ENCODE peak calls at places on chromosomes 7 and 10, in nine cellular contexts. H is neural progenitor cell; X is esophagus muscularis mucosa; A is prostate gland; K is AG04450; E is heart right ventricle; J is CD4-positive, alpha-beta T cell; P is fibroblast of lung; S is stomach. U is an unnamed sample. For H3K9me3, the result is how much of the 10 kb centered on the place peaks cover.

GRCh38 chr7:135842446-135843175 is 94.0 kb upstream of the FAM180A start:
- DNase-seq in H (no peak), X (no peak), A (no peak), K (no peak), E (no peak), J (no peak), P (peak), S (no peak), U (no peak)

GRCh38 chr7:134051020-134051419 is 76.1 kb upstream of the LRGUK start:
- DNase-seq in H (no peak), X (no peak), A (no peak), K (no peak), E (no peak), J (no peak), P (no peak), S (no peak), U (no peak)

GRCh38 chr7:143284591-143285453 is at the start of gene TMEM139:
- DNase-seq in H (peak), X (no peak), A (no peak), K (no peak), E (no peak), J (no peak), P (no peak), S (peak), U (no peak)

GRCh38 chr7:122006687-122007086 is 133.7 kb downstream of the PTPRZ1 start:
- DNase-seq in H (peak), X (no peak), A (no peak), K (no peak), E (no peak), J (no peak), P (no peak), S (no peak), U (no peak)

GRCh38 chr10:118595598-118596425 is at the start of gene PRLHR:
- DNase-seq in H (peak), X (no peak), A (no peak), K (no peak), E (no peak), J (no peak), P (peak), S (no peak), U (no peak)

GRCh38 chr10:63145782-63146181 is 12.7 kb downstream of the NRBF2 start:
- DNase-seq in H (no peak), X (no peak), A (no peak), K (no peak), E (no peak), J (no peak), P (peak), S (no peak), U (no peak)

GRCh38 chr10:125107166-125107949 is 53.0 kb downstream of the CTBP2 start:
- DNase-seq in H (no peak), X (no peak), A (no peak), K (no peak), E (no peak), J (no peak), P (no peak), S (peak), U (no peak)

GRCh38 chr7:66206116-66206908 is 1.2 kb downstream of the TPST1 start:
- DNase-seq in H (no peak), X (no peak), A (no peak), K (no peak), E (no peak), J (no peak), P (peak), S (no peak), U (no peak)

GRCh38 chr7:167087-167855 is 25.1 kb upstream of the FAM20C start:
- DNase-seq in H (no peak), X (no peak), A (no peak), K (no peak), E (no peak), J (no peak), P (no peak), S (no peak), U (no peak)

GRCh38 chr10:36182059-36182654 is 540.1 kb upstream of the FZD8 start:
- DNase-seq in H (no peak), X (no peak), A (no peak), K (no peak), E (no peak), J (no peak), P (peak), S (no peak), U (no peak)

GRCh38 chr7:100874577-100875355 is at the start of gene SRRT:
- DNase-seq in H (peak), X (peak), A (peak), K (peak), E (peak), J (peak), P (peak), S (peak), U (peak)

GRCh38 chr10:128456271-128456670 is 330.0 kb upstream of the MKI67 start:
- DNase-seq in H (no peak), X (no peak), A (no peak), K (no peak), E (no peak), J (no peak), P (no peak), S (no peak), U (no peak)

GRCh38 chr10:96693431-96693830 is 26.9 kb downstream of the PIK3AP1 start:
- DNase-seq in H (no peak), X (no peak), A (no peak), K (no peak), E (no peak), J (no peak), P (no peak), S (no peak), U (no peak)

GRCh38 chr7:159105845-159106614 is 38.6 kb downstream of the VIPR2 start:
- DNase-seq in H (peak), X (no peak), A (no peak), K (no peak), E (no peak), J (no peak), P (no peak), S (no peak), U (no peak)

GRCh38 chr7:26626156-26626555 is 238.2 kb downstream of the SKAP2 start:
- DNase-seq in H (no peak), X (no peak), A (no peak), K (no peak), E (no peak), J (no peak), P (no peak), S (no peak), U (no peak)

GRCh38 chr7:46810986-46811385 is 770.9 kb downstream of the TNS3 start:
- DNase-seq in H (no peak), X (no peak), A (no peak), K (no peak), E (no peak), J (no peak), P (no peak), S (no peak), U (no peak)

GRCh38 chr10:52570490-52570889 is 202.1 kb downstream of the MBL2 start:
- DNase-seq in H (no peak), X (no peak), A (no peak), K (no peak), E (no peak), J (no peak), P (no peak), S (no peak), U (no peak)

GRCh38 chr7:108285018-108285368 is 154.8 kb upstream of the LAMB4 start:
- DNase-seq in H (no peak), X (no peak), A (no peak), K (no peak), E (no peak), J (no peak), P (no peak), S (no peak), U (no peak)

GRCh38 chr7:913736-914520 is 37.6 kb downstream of the GET4 start:
- DNase-seq in H (no peak), X (no peak), A (peak), K (no peak), E (no peak), J (no peak), P (no peak), S (peak), U (no peak)

GRCh38 chr7:13057462-13058200 is 370.2 kb downstream of the ARL4A start:
- DNase-seq in H (no peak), X (no peak), A (no peak), K (no peak), E (no peak), J (no peak), P (peak), S (no peak), U (no peak)

GRCh38 chr10:5293691-5294550 is 70.8 kb upstream of the UCN3 start:
- DNase-seq in H (peak), X (peak), A (no peak), K (no peak), E (peak), J (peak), P (no peak), S (peak), U (peak)

GRCh38 chr7:108164946-108165345 is 34.8 kb upstream of the LAMB4 start:
- DNase-seq in H (no peak), X (no peak), A (no peak), K (no peak), E (no peak), J (no peak), P (no peak), S (no peak), U (no peak)

GRCh38 chr7:99036531-99037175 is 107.3 kb downstream of the SMURF1 start:
- DNase-seq in H (peak), X (no peak), A (no peak), K (no peak), E (no peak), J (no peak), P (peak), S (no peak), U (no peak)

GRCh38 chr10:80444646-80445319 is 9.3 kb upstream of the TSPAN14 start:
- DNase-seq in H (peak), X (no peak), A (peak), K (no peak), E (peak), J (peak), P (peak), S (peak), U (no peak)

GRCh38 chr7:7399707-7400106 is 136.0 kb downstream of the COL28A1 start:
- DNase-seq in H (no peak), X (no peak), A (no peak), K (no peak), E (no peak), J (no peak), P (no peak), S (peak), U (no peak)

GRCh38 chr10:119269737-119270136 is 62.4 kb downstream of the GRK5 start:
- DNase-seq in H (no peak), X (no peak), A (no peak), K (no peak), E (no peak), J (no peak), P (no peak), S (no peak), U (no peak)

GRCh38 chr7:33186187-33186586 is 56.8 kb downstream of the BBS9 start:
- DNase-seq in H (peak), X (no peak), A (no peak), K (no peak), E (no peak), J (no peak), P (peak), S (no peak), U (no peak)

GRCh38 chr7:79401254-79401653 is 52.2 kb downstream of the MAGI2 start:
- DNase-seq in H (no peak), X (no peak), A (no peak), K (no peak), E (no peak), J (no peak), P (no peak), S (no peak), U (no peak)

GRCh38 chr10:123808873-123809272 is 82.7 kb downstream of the CPXM2 start:
- DNase-seq in H (no peak), X (peak), A (no peak), K (no peak), E (no peak), J (no peak), P (no peak), S (no peak), U (no peak)

GRCh38 chr10:114719311-114719710 is 61.2 kb upstream of the ABLIM1 start:
- DNase-seq in H (no peak), X (no peak), A (no peak), K (no peak), E (peak), J (no peak), P (no peak), S (peak), U (no peak)

GRCh38 chr7:75054744-75055527 is 18.7 kb downstream of the RCC1L start:
- DNase-seq in H (no peak), X (no peak), A (no peak), K (peak), E (peak), J (no peak), P (peak), S (no peak), U (no peak)

DNA sequence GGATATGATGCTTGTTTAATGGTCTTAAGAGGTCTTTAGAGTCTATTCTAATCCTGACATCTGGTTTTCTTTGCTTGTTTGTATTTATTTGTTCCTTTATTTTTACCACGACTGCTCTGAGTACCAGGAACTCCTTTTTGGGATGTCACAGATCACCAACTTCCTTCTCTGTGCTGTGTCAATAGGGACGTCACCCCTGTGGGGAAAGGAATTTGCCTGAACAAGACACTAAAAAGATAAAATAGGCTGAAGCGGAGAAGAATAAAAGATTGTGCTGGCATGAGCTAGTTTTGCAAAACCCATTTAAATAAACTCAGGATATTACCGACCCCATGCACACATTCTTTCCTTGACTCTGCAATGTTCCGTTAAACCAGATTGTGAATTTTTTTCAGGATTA is 27.7 kb downstream of the MGMT start:
- DNase-seq in H (peak), X (no peak), A (no peak), K (no peak), E (no peak), J (no peak), P (no peak), S (no peak), U (no peak)
- H3K9me3 ChIP-seq in H (under half), X (under half), A (under half), K (under half), E (under half), J (under half), P (under half), S (under half), U (under half)

GRCh38 chr10:61929555-61929954 is 28.1 kb downstream of the ARID5B start:
- DNase-seq in H (no peak), X (no peak), A (no peak), K (no peak), E (no peak), J (no peak), P (no peak), S (no peak), U (no peak)
- H3K9me3 ChIP-seq in H (under half), X (under half), A (under half), K (under half), E (under half), J (under half), P (under half), S (under half), U (under half)

GRCh38 chr7:65002972-65003585 is 3.4 kb downstream of the ERV3-1 start:
- DNase-seq in H (no peak), X (no peak), A (no peak), K (no peak), E (no peak), J (no peak), P (no peak), S (no peak), U (no peak)
- H3K9me3 ChIP-seq in H (under half), X (under half), A (under half), K (under half), E (under half), J (under half), P (under half), S (under half), U (under half)

GRCh38 chr7:158029431-158029938 is 558.1 kb downstream of the PTPRN2 start:
- DNase-seq in H (no peak), X (no peak), A (no peak), K (no peak), E (no peak), J (no peak), P (no peak), S (peak), U (no peak)
- H3K9me3 ChIP-seq in H (under half), X (under half), A (under half), K (half or more), E (under half), J (under half), P (under half), S (under half), U (under half)

DNA sequence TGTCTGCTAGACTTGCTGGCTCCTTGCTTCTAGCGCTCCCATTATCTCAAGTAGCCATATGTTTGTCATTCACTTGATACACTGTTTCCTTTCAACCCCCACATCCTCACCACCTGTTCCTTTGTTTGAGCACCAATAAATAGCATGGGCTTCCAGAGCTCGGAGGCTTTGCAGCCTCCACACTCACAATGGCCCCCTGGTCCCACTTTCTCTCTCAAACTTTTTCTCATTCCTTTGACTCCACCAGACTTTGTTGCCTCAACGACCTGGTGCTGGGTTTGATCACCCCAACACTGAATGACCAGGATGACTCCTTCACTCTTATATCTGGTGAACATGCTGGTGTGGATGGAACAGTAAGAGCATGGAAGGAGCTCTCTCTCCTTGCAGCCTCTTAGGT is 114.5 kb upstream of the TRIM24 start:
- DNase-seq in H (no peak), X (no peak), A (no peak), K (no peak), E (no peak), J (no peak), P (no peak), S (no peak), U (no peak)
- H3K9me3 ChIP-seq in H (under half), X (under half), A (under half), K (under half), E (half or more), J (under half), P (under half), S (under half), U (under half)

GRCh38 chr10:37680243-37680683 is 177.1 kb downstream of the ZNF248 start:
- DNase-seq in H (no peak), X (no peak), A (no peak), K (no peak), E (no peak), J (no peak), P (no peak), S (no peak), U (no peak)
- H3K9me3 ChIP-seq in H (under half), X (under half), A (under half), K (half or more), E (under half), J (under half), P (under half), S (under half), U (under half)

DNA sequence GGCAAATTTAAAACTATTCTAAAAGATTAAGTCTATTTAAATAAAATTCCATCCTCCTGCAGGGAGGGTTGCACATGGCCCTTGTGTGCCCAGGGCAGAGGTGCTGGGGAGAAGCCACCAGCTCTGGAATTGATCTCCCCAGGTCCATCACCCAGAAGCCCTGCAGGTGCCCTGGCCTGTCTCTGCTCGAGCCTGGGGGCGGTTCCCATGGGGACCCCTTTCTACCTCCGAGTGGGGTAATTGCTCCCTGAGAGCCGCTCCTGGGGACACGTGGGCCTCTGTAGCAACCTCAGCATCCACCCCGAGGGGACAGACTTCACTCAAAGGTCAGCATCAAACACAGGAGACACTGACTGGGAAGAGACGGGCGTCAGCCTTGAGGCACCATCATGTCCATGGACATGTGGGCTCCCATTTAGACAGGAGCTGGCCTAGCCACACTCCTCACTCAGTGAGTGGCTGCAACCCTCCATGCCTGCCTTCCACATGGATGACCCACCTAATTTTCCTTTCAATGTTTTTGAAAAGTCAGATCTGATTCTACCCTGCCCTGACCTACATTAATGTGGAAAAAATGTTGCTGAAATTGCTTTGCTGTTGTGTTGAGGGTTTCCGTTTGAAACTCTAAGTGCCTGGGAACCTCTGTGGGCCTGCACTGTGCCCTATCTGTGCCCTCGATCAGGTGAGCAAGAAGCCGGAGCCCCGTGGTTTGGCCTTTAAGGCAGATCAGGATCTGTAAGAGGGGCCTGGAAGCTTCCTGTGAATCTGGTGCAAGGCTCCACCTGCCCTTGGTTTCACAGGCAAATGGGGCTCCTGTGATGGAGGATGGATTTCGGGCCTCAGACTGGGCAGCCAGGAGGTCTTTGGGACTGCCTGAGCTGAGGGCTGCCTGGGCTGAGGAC is 21.3 kb downstream of the SCART1 start:
- DNase-seq in H (no peak), X (peak), A (no peak), K (no peak), E (no peak), J (no peak), P (no peak), S (no peak), U (no peak)
- H3K9me3 ChIP-seq in H (under half), X (under half), A (under half), K (under half), E (under half), J (under half), P (under half), S (under half), U (under half)

GRCh38 chr10:42513921-42514320 is 124.4 kb downstream of the ZNF33B start:
- DNase-seq in H (no peak), X (no peak), A (no peak), K (no peak), E (no peak), J (no peak), P (no peak), S (no peak), U (no peak)
- H3K9me3 ChIP-seq in H (half or more), X (half or more), A (under half), K (under half), E (half or more), J (half or more), P (under half), S (half or more), U (under half)

DNA sequence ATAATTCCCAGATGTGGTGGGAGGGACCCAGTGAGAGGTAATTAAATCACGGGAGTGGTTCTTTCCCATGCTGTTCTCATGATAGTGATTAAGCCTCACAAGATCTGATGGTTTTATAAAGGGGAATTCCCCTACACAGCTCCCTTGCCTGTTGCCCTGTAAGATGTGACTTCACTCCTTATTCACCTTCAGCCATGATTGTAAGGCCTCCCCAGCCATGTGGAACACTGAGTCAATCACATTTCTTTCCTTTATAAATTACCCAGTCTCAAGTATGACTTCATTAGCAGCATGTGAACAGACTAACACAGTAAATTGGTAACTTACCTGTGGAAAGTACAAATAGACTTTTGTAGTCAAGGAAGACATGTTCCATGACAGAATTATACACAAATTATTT is 55.2 kb downstream of the ZNF716 start:
- DNase-seq in H (no peak), X (no peak), A (no peak), K (no peak), E (no peak), J (no peak), P (no peak), S (no peak), U (no peak)
- H3K9me3 ChIP-seq in H (under half), X (under half), A (under half), K (under half), E (under half), J (under half), P (under half), S (under half), U (under half)

GRCh38 chr7:64558323-64558705 is 4.6 kb downstream of the ZNF680 start:
- DNase-seq in H (no peak), X (no peak), A (no peak), K (no peak), E (no peak), J (no peak), P (no peak), S (no peak), U (no peak)
- H3K9me3 ChIP-seq in H (under half), X (under half), A (under half), K (under half), E (under half), J (under half), P (under half), S (under half), U (under half)

U was measured in T-helper 17 cell.